ENCODE peak calls at places on chromosomes 4 and X, in eight cellular contexts. N, K, M, D, A, C, I and E are unnamed samples.

GRCh38 chr4:98501383-98501782 is 157.0 kb downstream of the TSPAN5 start:
- DNase-seq in M (no peak), K (no peak), D (no peak), C (no peak), N (no peak), A (no peak), I (no peak), E (no peak)

GRCh38 chr4:2364654-2365053 is 53.8 kb downstream of the ZFYVE28 start:
- DNase-seq in C (peak; percentile 31), D (peak; percentile 94), I (no peak), N (no peak), A (peak; percentile 92), K (no peak), M (peak; percentile 34), E (peak; percentile 73)

GRCh38 chrX:11321986-11322385 is 28.8 kb downstream of the AMELX start:
- DNase-seq in N (peak; percentile 5), K (no peak), I (no peak), D (no peak), M (no peak), A (no peak), C (no peak), E (no peak)

GRCh38 chr4:53644607-53645006 is 53.3 kb upstream of the LNX1 start:
- DNase-seq in M (peak; percentile 91), D (no peak), I (no peak), C (peak; percentile 88), A (no peak), K (no peak), N (no peak), E (no peak)

GRCh38 chrX:19386679-19387078 is 43.0 kb downstream of the PDHA1 start:
- DNase-seq in A (no peak), C (no peak), I (no peak), K (no peak), D (no peak), N (no peak), M (no peak), E (no peak)

GRCh38 chrX:19557816-19558215 is 42.5 kb upstream of the MAP3K15 start:
- DNase-seq in K (no peak), N (no peak), A (no peak), I (no peak), C (no peak), M (no peak), D (no peak), E (no peak)

GRCh38 chr4:106690487-106690886 is 321.9 kb upstream of the GIMD1 start:
- DNase-seq in K (no peak), I (no peak), D (no peak), N (no peak), M (no peak), A (no peak), C (no peak), E (no peak)

GRCh38 chrX:71671938-71672337 is 4.6 kb downstream of the LOC101059915 start:
- DNase-seq in I (no peak), D (no peak), N (no peak), C (no peak), K (no peak), A (no peak), M (no peak), E (no peak)

GRCh38 chr4:119059221-119059620 is 76.4 kb upstream of the MYOZ2 start:
- DNase-seq in I (no peak), D (no peak), M (no peak), N (no peak), C (no peak), A (no peak), K (no peak), E (no peak)

GRCh38 chr4:8516061-8516573 is 64.1 kb upstream of the GPR78 start:
- DNase-seq in C (no peak), N (no peak), D (no peak), M (no peak), K (no peak), A (no peak), I (no peak), E (no peak)

GRCh38 chr4:10667651-10668341 is 16.8 kb downstream of the CLNK start:
- DNase-seq in C (no peak), M (no peak), K (no peak), D (no peak), I (no peak), A (no peak), N (no peak), E (no peak)

GRCh38 chr4:99021386-99021785 is 25.9 kb downstream of the METAP1 start:
- DNase-seq in I (no peak), D (no peak), A (no peak), N (no peak), C (no peak), K (no peak), M (no peak), E (no peak)

GRCh38 chr4:6420036-6420435 is 52.4 kb downstream of the PPP2R2C start:
- DNase-seq in I (no peak), M (no peak), K (no peak), N (no peak), C (no peak), D (no peak), A (no peak), E (no peak)
- H3K27me3 ChIP-seq in I (peaks cover 56% of the 10 kb centered on the region), M (peaks cover 44% of the 10 kb centered on the region), K (peaks cover 12% of the 10 kb centered on the region), N (no peaks in the 10 kb centered on the region), C (peaks cover 14% of the 10 kb centered on the region), D (peaks cover 35% of the 10 kb centered on the region), A (no peaks in the 10 kb centered on the region), E (no peaks in the 10 kb centered on the region)

GRCh38 chrX:10012776-10013175 is 45.6 kb downstream of the CLDN34 start:
- DNase-seq in A (no peak), N (no peak), D (no peak), K (no peak), I (no peak), M (no peak), C (no peak), E (no peak)

GRCh38 chrX:10014462-10015373 is 47.6 kb downstream of the CLDN34 start:
- DNase-seq in C (peak; percentile 88), K (peak; percentile 87), N (peak; percentile 71), A (peak; percentile 97), M (peak; percentile 87), D (peak; percentile 88), I (peak; percentile 48), E (peak; percentile 90)

GRCh38 chrX:10016516-10017132 is 49.5 kb downstream of the CLDN34 start:
- DNase-seq in C (no peak), D (no peak), A (no peak), K (no peak), I (no peak), N (no peak), M (no peak), E (no peak)

GRCh38 chrX:10017866-10018265 is 50.7 kb downstream of the CLDN34 start:
- DNase-seq in M (no peak), K (no peak), C (no peak), I (peak; percentile 81), D (no peak), A (no peak), N (no peak), E (no peak)

GRCh38 chrX:10015711-10016515 is 48.8 kb downstream of the CLDN34 start:
- DNase-seq in K (peak; percentile 77), N (no peak), A (peak; percentile 87), I (no peak), D (peak; percentile 10), M (no peak), C (no peak), E (peak; percentile 46)
- TF ChIP-seq EP300 in K (no peak), N (no peak), A (no peak), I (no peak), D (no peak), M (no peak), C (no peak), E (no peak)

GRCh38 chr4:113390850-113391249 is 341.4 kb downstream of the ANK2 start:
- DNase-seq in A (no peak), D (no peak), K (no peak), M (no peak), N (no peak), I (no peak), C (no peak), E (no peak)

GRCh38 chr4:113398441-113399143 is 349.1 kb downstream of the ANK2 start:
- DNase-seq in M (no peak), K (no peak), A (no peak), I (no peak), C (no peak), N (no peak), D (no peak), E (no peak)

GRCh38 chr4:113397114-113397701 is 347.8 kb downstream of the ANK2 start:
- DNase-seq in N (no peak), C (no peak), I (no peak), K (no peak), M (no peak), A (no peak), D (no peak), E (no peak)

GRCh38 chr4:113394108-113394729 is 344.8 kb downstream of the ANK2 start:
- DNase-seq in K (no peak), A (no peak), C (no peak), M (no peak), N (no peak), I (no peak), D (no peak), E (no peak)

GRCh38 chr4:113394730-113395530 is 345.5 kb downstream of the ANK2 start:
- DNase-seq in K (no peak), A (no peak), I (peak; percentile 88), D (peak; percentile 52), N (peak; percentile 91), M (peak; percentile 37), C (peak; percentile 35), E (no peak)
- TF ChIP-seq POLR2A in K (no peak), A (no peak), I (no peak), D (no peak), N (no peak), M (no peak), C (no peak), E (no peak)

DNA sequence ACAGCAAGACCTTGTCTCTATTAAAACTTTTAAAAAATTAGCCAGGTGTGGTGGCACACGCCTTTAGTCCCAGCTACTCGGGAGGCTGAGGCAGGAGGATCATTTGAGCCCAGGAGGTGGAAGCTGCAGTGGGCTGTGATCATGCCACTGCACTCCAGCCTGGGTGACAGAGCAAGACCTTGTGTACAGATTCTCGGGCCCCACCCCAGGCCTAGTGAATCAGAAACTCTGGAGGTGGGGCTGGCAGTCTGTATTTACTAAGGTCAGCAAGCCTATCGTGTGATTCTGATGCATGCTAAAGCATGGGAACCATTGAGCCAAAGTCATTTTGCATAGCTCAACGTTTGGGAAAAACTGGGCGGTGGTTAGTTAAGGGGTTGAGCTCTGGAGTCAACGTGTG is 3.5 kb downstream of the S100G start:
- DNase-seq in I (no peak), K (no peak), C (peak; percentile 53), N (no peak), D (no peak), M (peak; percentile 28), A (no peak), E (no peak)
- H3K27me3 ChIP-seq in I (no peaks in the 10 kb centered on the region), K (no peaks in the 10 kb centered on the region), C (no peaks in the 10 kb centered on the region), N (no peaks in the 10 kb centered on the region), D (no peaks in the 10 kb centered on the region), M (no peaks in the 10 kb centered on the region), A (no peaks in the 10 kb centered on the region), E (no peaks in the 10 kb centered on the region)